ENCODE peak calls at places on chromosomes 4 and X, in six cellular contexts. A, L, Z, W, T and X are unnamed samples.

GRCh38 chrX:105018865-105019264 is 201.6 kb downstream of the TEX13A start:
- DNase-seq in W (no peak), T (no peak), A (no peak), L (no peak), Z (peak), X (no peak)

GRCh38 chrX:71282514-71283408 is 674 bp upstream of the NONO start:
- DNase-seq in Z (no peak), L (no peak), A (no peak), W (no peak), T (no peak), X (no peak)

GRCh38 chrX:636971-637659 is 6.5 kb downstream of the SHOX start:
- DNase-seq in A (no peak), L (peak), T (no peak), W (no peak), Z (no peak), X (no peak)

GRCh38 chrX:78330540-78330939 is 3.1 kb upstream of the CYSLTR1 start:
- DNase-seq in Z (no peak), T (no peak), A (no peak), W (no peak), L (no peak), X (no peak)

GRCh38 chr4:1777822-1778641 is 15.1 kb upstream of the FGFR3 start:
- DNase-seq in W (no peak), L (no peak), A (peak), Z (no peak), T (no peak), X (peak)

GRCh38 chr4:75180790-75181776 is 248.2 kb downstream of the PARM1 start:
- DNase-seq in T (peak), A (peak), L (no peak), W (no peak), Z (peak), X (peak)

GRCh38 chr4:87843936-87844335 is 11.2 kb downstream of the MEPE start:
- DNase-seq in T (no peak), A (no peak), L (no peak), Z (no peak), W (no peak), X (peak)

GRCh38 chr4:67550491-67551256 is 5.4 kb upstream of the CENPC start:
- DNase-seq in T (no peak), W (no peak), Z (no peak), A (no peak), L (no peak), X (no peak)

GRCh38 chr4:86934147-86934771 is 552 bp upstream of the AFF1 start:
- DNase-seq in Z (peak), T (no peak), A (no peak), W (no peak), L (no peak), X (no peak)

GRCh38 chr4:142563682-142564291 is 282.3 kb downstream of the INPP4B start:
- DNase-seq in Z (peak), L (no peak), A (no peak), W (no peak), T (no peak), X (peak)

GRCh38 chr4:73589887-73590801 is 30.1 kb downstream of the RASSF6 start:
- DNase-seq in T (peak), L (no peak), W (no peak), Z (no peak), A (no peak), X (no peak)

GRCh38 chrX:34770511-34770910 is 113.4 kb upstream of the TMEM47 start:
- DNase-seq in W (no peak), T (no peak), L (no peak), Z (no peak), A (no peak), X (no peak)

GRCh38 chr4:66501986-66502385 is 831.7 kb upstream of the EPHA5 start:
- DNase-seq in A (no peak), L (no peak), Z (no peak), W (no peak), T (no peak), X (no peak)

GRCh38 chrX:112163916-112164315 is 81.3 kb upstream of the TRPC5 start:
- DNase-seq in Z (no peak), T (no peak), W (no peak), L (no peak), A (no peak), X (no peak)

GRCh38 chrX:70826715-70827114 is 81.8 kb downstream of the TEX11 start:
- DNase-seq in W (no peak), A (no peak), L (no peak), T (no peak), Z (no peak), X (no peak)

GRCh38 chr4:8472689-8473197 is 32.2 kb downstream of the TRMT44 start:
- DNase-seq in T (no peak), L (no peak), Z (peak), W (no peak), A (no peak), X (peak)

GRCh38 chr4:168541608-168541953 is 44.7 kb downstream of the PALLD start:
- DNase-seq in W (no peak), A (no peak), T (no peak), Z (peak), L (no peak), X (no peak)

GRCh38 chr4:15562623-15563022 is 92.5 kb downstream of the FBXL5 start:
- DNase-seq in Z (no peak), A (no peak), W (no peak), L (no peak), T (no peak), X (no peak)

GRCh38 chr4:112053825-112054224 is 91.4 kb upstream of the FAM241A start:
- DNase-seq in Z (no peak), L (no peak), T (no peak), A (no peak), W (no peak), X (no peak)

GRCh38 chr4:87204559-87204958 is 15.9 kb downstream of the KLHL8 start:
- DNase-seq in T (no peak), Z (no peak), L (no peak), A (no peak), W (no peak), X (no peak)

GRCh38 chrX:18422886-18423285 is 2.5 kb upstream of the CDKL5 start:
- DNase-seq in A (no peak), Z (no peak), L (no peak), W (no peak), T (no peak), X (no peak)

GRCh38 chrX:70436380-70436779 is 8.3 kb upstream of the DLG3 start:
- DNase-seq in Z (no peak), L (peak), T (no peak), A (peak), W (no peak), X (no peak)

GRCh38 chr4:53132117-53132889 is 233.6 kb downstream of the SCFD2 start:
- DNase-seq in A (no peak), Z (no peak), W (no peak), L (no peak), T (no peak), X (no peak)

GRCh38 chrX:110414273-110414672 is 55.6 kb downstream of the RTL9 start:
- DNase-seq in T (no peak), W (no peak), L (no peak), Z (no peak), A (no peak), X (no peak)

GRCh38 chr4:84493092-84493850 is 5.8 kb downstream of the NKX6-1 start:
- DNase-seq in Z (peak), A (peak), W (no peak), T (no peak), L (no peak), X (peak)

GRCh38 chrX:39665830-39666518 is 431.8 kb downstream of the BCOR start:
- DNase-seq in T (no peak), Z (peak), A (no peak), W (no peak), L (no peak), X (no peak)

GRCh38 chrX:65587616-65588526 is 53.3 kb upstream of the LAS1L start:
- DNase-seq in A (no peak), W (no peak), T (no peak), Z (no peak), L (no peak), X (no peak)

GRCh38 chr4:52350926-52351325 is 299.8 kb downstream of the SPATA18 start:
- DNase-seq in A (no peak), T (no peak), Z (no peak), L (no peak), W (no peak), X (no peak)

GRCh38 chrX:13220916-13221315 is 98.9 kb downstream of the ATXN3L start:
- DNase-seq in W (no peak), L (no peak), A (no peak), Z (peak), T (no peak), X (peak)